ENCODE peak calls at places on chromosome X, in nine cellular contexts. T, L, Y, F, G, R, I, X and H are unnamed samples.

GRCh38 chrX:72069380-72070160 is 62.1 kb downstream of the RTL5 start:
- DNase-seq in T (no peak), L (no peak), R (no peak), F (no peak), G (no peak), X (no peak), I (no peak), Y (no peak), H (no peak)

GRCh38 chrX:16870861-16871584 is 861 bp upstream of the RBBP7 start:
- DNase-seq in T (peak; percentile 31), Y (peak; percentile 18), G (no peak), L (peak; percentile 47), R (peak; percentile 36), I (no peak), F (peak; percentile 47), X (no peak), H (no peak)

GRCh38 chrX:75522565-75523411 is at the start of gene ZDHHC15:
- DNase-seq in R (no peak), F (no peak), T (peak; percentile 55), L (peak; percentile 62), Y (peak; percentile 74), G (peak; percentile 17), X (peak; percentile 65), I (no peak), H (peak; percentile 43)

GRCh38 chrX:109667986-109668385 is 43.0 kb upstream of the KCNE5 start:
- DNase-seq in R (no peak), G (no peak), Y (no peak), T (no peak), L (no peak), I (no peak), F (no peak), X (no peak), H (no peak)

GRCh38 chrX:38627683-38628082 is 66.3 kb downstream of the TSPAN7 start:
- DNase-seq in L (peak; percentile 28), Y (no peak), G (peak; percentile 8), F (peak; percentile 31), T (no peak), X (no peak), R (no peak), I (no peak), H (peak; percentile 2)

GRCh38 chrX:51847463-51847862 is 46.0 kb upstream of the MAGED1 start:
- DNase-seq in R (no peak), I (no peak), G (no peak), X (no peak), F (no peak), T (no peak), L (no peak), Y (no peak), H (no peak)

GRCh38 chrX:40474205-40474626 is 106.6 kb upstream of the ATP6AP2 start:
- DNase-seq in I (no peak), F (no peak), L (peak; percentile 90), G (no peak), T (peak; percentile 27), Y (peak; percentile 47), R (no peak), X (peak; percentile 54), H (no peak)

GRCh38 chrX:9701790-9702189 is 63.9 kb downstream of the GPR143 start:
- DNase-seq in L (no peak), I (no peak), T (no peak), X (no peak), G (no peak), F (no peak), Y (no peak), R (no peak), H (no peak)

GRCh38 chrX:20680998-20681397 is 414.3 kb upstream of the RPS6KA3 start:
- DNase-seq in I (no peak), F (no peak), G (no peak), T (no peak), L (no peak), X (no peak), R (no peak), Y (no peak), H (no peak)

GRCh38 chrX:38895775-38896174 is 94.5 kb downstream of the MID1IP1 start:
- DNase-seq in X (no peak), R (no peak), F (no peak), T (no peak), I (no peak), G (no peak), L (no peak), Y (no peak), H (no peak)

GRCh38 chrX:109774706-109775105 is 41.6 kb upstream of the ACSL4 start:
- DNase-seq in G (no peak), R (peak; percentile 59), L (no peak), X (no peak), Y (no peak), I (no peak), T (no peak), F (no peak), H (peak; percentile 16)

GRCh38 chrX:136899206-136899605 is 18.7 kb upstream of the RBMX start:
- DNase-seq in G (no peak), F (no peak), R (no peak), Y (no peak), X (no peak), T (no peak), I (no peak), L (no peak), H (no peak)

GRCh38 chrX:50814701-50815476 is 895 bp upstream of the SHROOM4 start:
- DNase-seq in F (no peak), R (no peak), X (no peak), G (no peak), I (peak; percentile 51), L (peak; percentile 13), Y (no peak), T (no peak), H (no peak)

DNA sequence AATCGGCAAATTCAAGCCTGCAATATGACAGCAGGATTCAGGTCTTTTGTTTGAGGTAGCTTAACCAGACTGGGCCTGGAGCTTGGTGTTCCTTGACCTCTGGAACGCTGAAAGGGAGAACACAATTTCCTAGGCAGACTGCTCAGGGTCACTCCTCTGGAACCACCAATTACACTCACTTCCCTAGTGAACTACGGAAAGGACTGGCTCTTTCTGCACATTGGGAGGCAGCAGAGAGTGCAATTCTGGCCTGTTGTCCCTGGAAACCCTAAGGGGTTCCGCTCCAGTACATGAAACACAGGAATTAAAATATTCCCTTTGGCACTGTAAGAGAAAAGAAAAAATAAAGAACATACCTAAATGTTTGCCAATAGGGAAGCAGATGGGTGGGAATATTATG is 58.6 kb downstream of the GPC3 start:
- DNase-seq in I (no peak), T (no peak), G (no peak), X (no peak), Y (no peak), R (no peak), F (no peak), L (no peak), H (no peak)
- H3K4me1 ChIP-seq in I (no peaks in the 10 kb centered on the region), T (no peaks in the 10 kb centered on the region), G (no peaks in the 10 kb centered on the region), X (no peaks in the 10 kb centered on the region), Y (no peaks in the 10 kb centered on the region), R (no peaks in the 10 kb centered on the region), F (no peaks in the 10 kb centered on the region), L (no peaks in the 10 kb centered on the region), H (peaks cover 7% of the 10 kb centered on the region)

DNA sequence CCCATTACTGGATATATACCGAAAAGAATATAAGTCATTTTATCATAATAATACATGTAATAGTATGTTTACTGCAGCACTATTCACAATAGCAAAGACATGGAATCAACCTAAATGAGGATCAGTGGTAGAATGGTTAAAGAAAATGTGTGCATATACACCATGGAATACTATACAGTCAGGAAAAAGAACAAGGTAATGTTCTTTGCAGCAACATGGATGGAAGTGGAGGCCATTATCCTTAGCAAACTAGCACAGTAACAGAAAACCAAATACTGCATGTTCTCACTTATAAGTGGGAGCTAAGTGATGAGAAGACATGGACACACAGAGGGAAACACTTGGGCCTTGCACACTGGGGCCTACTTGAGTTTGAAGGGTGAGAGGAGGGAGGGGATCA is 207.4 kb upstream of the APOOL start:
- DNase-seq in F (no peak), T (no peak), L (no peak), R (no peak), I (no peak), G (no peak), X (no peak), Y (no peak), H (no peak)
- H3K4me3 ChIP-seq in F (no peak overlapping the region), T (no peak overlapping the region), L (no peak overlapping the region), R (no peak overlapping the region), I (no peak overlapping the region), G (no peak overlapping the region), X (no peak overlapping the region), Y (no peak overlapping the region), H (no peak overlapping the region)

GRCh38 chrX:140715787-140716186 is 6.2 kb downstream of the LINC00632 start:
- DNase-seq in Y (no peak), X (no peak), R (no peak), I (no peak), L (no peak), F (no peak), G (no peak), T (no peak), H (no peak)

GRCh38 chrX:140713174-140713539 is 3.6 kb downstream of the LINC00632 start:
- DNase-seq in T (no peak), F (no peak), G (no peak), R (no peak), Y (no peak), L (no peak), X (no peak), I (no peak), H (no peak)

GRCh38 chrX:140709421-140709846 is at the start of gene LINC00632:
- DNase-seq in X (no peak), Y (no peak), I (no peak), F (no peak), T (no peak), G (no peak), L (no peak), R (no peak), H (no peak)

GRCh38 chrX:140710710-140711109 is 1.2 kb downstream of the LINC00632 start:
- DNase-seq in F (no peak), R (no peak), G (no peak), Y (no peak), T (no peak), L (peak; percentile 24), I (no peak), X (no peak), H (no peak)

DNA sequence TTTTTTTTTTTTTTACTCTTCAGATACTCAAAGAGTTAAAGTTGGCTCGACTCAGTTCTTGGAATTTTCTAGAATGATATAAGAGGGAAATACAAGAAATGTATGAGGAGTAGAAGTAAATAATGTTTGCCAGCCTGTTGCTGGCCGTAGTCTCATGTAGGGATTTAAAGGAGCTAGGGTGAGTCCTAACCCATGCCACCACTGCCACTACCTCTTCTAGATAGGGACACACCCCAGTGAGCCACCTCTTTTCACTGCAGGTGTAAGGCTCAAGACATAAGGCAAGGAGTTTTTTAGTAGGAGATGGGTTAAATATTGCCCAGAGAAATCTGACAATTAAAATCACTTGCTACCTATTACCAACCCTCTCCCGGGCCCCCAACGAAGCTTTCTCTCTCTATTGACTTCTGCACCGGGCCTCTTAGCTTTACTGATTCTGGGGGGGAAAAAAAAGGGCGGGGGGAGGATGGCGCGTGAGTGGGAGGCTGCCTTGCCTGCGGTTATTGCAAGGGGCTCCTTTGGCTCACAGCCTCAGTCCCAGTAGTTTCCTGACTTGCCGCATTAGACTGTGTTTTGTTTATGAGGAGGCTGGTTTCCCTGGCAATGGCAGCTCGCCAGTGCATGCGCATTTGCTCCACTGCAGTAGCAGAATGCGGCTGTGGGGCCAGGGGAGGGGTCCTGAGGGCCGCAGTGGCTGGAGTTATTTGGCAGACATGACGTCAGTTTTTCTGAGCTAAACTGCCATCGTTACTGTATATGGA is 3.0 kb downstream of the LINC00632 start:
- DNase-seq in R (no peak), L (peak; percentile 86), F (no peak), T (peak; percentile 38), X (peak; percentile 45), G (peak; percentile 11), Y (peak; percentile 30), I (peak; percentile 34), H (no peak)
- H3K27ac ChIP-seq in R (no peak overlapping the region), L (peak overlapping the region; percentile 80), F (no peak overlapping the region), T (no peak overlapping the region), X (no peak overlapping the region), G (no peak overlapping the region), Y (no peak overlapping the region), I (no peak overlapping the region), H (no peak overlapping the region)

GRCh38 chrX:154731203-154731602 is 19.7 kb downstream of the GAB3 start:
- DNase-seq in I (no peak), L (no peak), Y (no peak), G (no peak), F (no peak), R (no peak), T (no peak), X (no peak), H (no peak)
- H3K4me1 ChIP-seq in I (peaks cover 23% of the 10 kb centered on the region), L (peaks cover 17% of the 10 kb centered on the region), Y (peaks cover 6% of the 10 kb centered on the region), G (no peaks in the 10 kb centered on the region), F (no peaks in the 10 kb centered on the region), R (peaks cover 30% of the 10 kb centered on the region), T (peaks cover 88% of the 10 kb centered on the region), X (peaks cover 30% of the 10 kb centered on the region), H (peaks cover 17% of the 10 kb centered on the region)